ENCODE peak calls at places on chromosome 16, in six cellular contexts. One of them, this sample, is unnamed.

GRCh38 chr16:50093607-50094570 is 28.1 kb downstream of the HEATR3 start:
- DNase-seq in tibial nerve: peak; percentile 73
- DNase-seq in activated T-helper 1 cell treated with Interleukin-2 at 50 U/mL for 16 hours: no peak
- DNase-seq in A549: no peak
- DNase-seq in ecto neural progenitor cell: no peak
- DNase-seq in NCI-H1092 treated with DMSO at 0.1 percent for 48 hours: no peak
- DNase-seq in this sample: no peak

GRCh38 chr16:53043462-53043861 is 9.2 kb downstream of the CHD9NB start:
- DNase-seq in tibial nerve: peak; percentile 30
- DNase-seq in activated T-helper 1 cell treated with Interleukin-2 at 50 U/mL for 16 hours: no peak
- DNase-seq in A549: no peak
- DNase-seq in ecto neural progenitor cell: no peak
- DNase-seq in NCI-H1092 treated with DMSO at 0.1 percent for 48 hours: no peak
- DNase-seq in this sample: no peak

GRCh38 chr16:762595-763268 is 2.2 kb downstream of the MSLN start:
- DNase-seq in tibial nerve: no peak
- DNase-seq in activated T-helper 1 cell treated with Interleukin-2 at 50 U/mL for 16 hours: no peak
- DNase-seq in A549: no peak
- DNase-seq in ecto neural progenitor cell: no peak
- DNase-seq in NCI-H1092 treated with DMSO at 0.1 percent for 48 hours: no peak
- DNase-seq in this sample: no peak

GRCh38 chr16:57091200-57091989 is 988 bp upstream of the CPNE2 start:
- DNase-seq in tibial nerve: peak; percentile 48
- DNase-seq in activated T-helper 1 cell treated with Interleukin-2 at 50 U/mL for 16 hours: no peak
- DNase-seq in A549: peak; percentile 67
- DNase-seq in ecto neural progenitor cell: peak; percentile 58
- DNase-seq in NCI-H1092 treated with DMSO at 0.1 percent for 48 hours: no peak
- DNase-seq in this sample: peak; percentile 74

GRCh38 chr16:80107900-80108299 is 432.9 kb upstream of the DYNLRB2 start:
- DNase-seq in tibial nerve: no peak
- DNase-seq in activated T-helper 1 cell treated with Interleukin-2 at 50 U/mL for 16 hours: no peak
- DNase-seq in A549: no peak
- DNase-seq in ecto neural progenitor cell: no peak
- DNase-seq in NCI-H1092 treated with DMSO at 0.1 percent for 48 hours: no peak
- DNase-seq in this sample: no peak

GRCh38 chr16:80837421-80838263 is 33.2 kb upstream of the CDYL2 start:
- DNase-seq in tibial nerve: no peak
- DNase-seq in activated T-helper 1 cell treated with Interleukin-2 at 50 U/mL for 16 hours: no peak
- DNase-seq in A549: no peak
- DNase-seq in ecto neural progenitor cell: no peak
- DNase-seq in NCI-H1092 treated with DMSO at 0.1 percent for 48 hours: no peak
- DNase-seq in this sample: no peak

GRCh38 chr16:61179571-61179970 is 856.7 kb downstream of the CDH8 start:
- DNase-seq in tibial nerve: no peak
- DNase-seq in activated T-helper 1 cell treated with Interleukin-2 at 50 U/mL for 16 hours: no peak
- DNase-seq in A549: no peak
- DNase-seq in ecto neural progenitor cell: no peak
- DNase-seq in NCI-H1092 treated with DMSO at 0.1 percent for 48 hours: no peak
- DNase-seq in this sample: no peak

GRCh38 chr16:22318690-22319358 is 21.6 kb downstream of the POLR3E start:
- DNase-seq in tibial nerve: peak; percentile 21
- DNase-seq in activated T-helper 1 cell treated with Interleukin-2 at 50 U/mL for 16 hours: peak; percentile 38
- DNase-seq in A549: peak; percentile 62
- DNase-seq in ecto neural progenitor cell: no peak
- DNase-seq in NCI-H1092 treated with DMSO at 0.1 percent for 48 hours: no peak
- DNase-seq in this sample: no peak

GRCh38 chr16:70473446-70474319 is 19.3 kb downstream of the FCSK start:
- DNase-seq in tibial nerve: no peak
- DNase-seq in activated T-helper 1 cell treated with Interleukin-2 at 50 U/mL for 16 hours: no peak
- DNase-seq in A549: no peak
- DNase-seq in ecto neural progenitor cell: no peak
- DNase-seq in NCI-H1092 treated with DMSO at 0.1 percent for 48 hours: no peak
- DNase-seq in this sample: no peak

GRCh38 chr16:31356566-31357323 is 1.8 kb downstream of the ITGAX start:
- DNase-seq in tibial nerve: no peak
- DNase-seq in activated T-helper 1 cell treated with Interleukin-2 at 50 U/mL for 16 hours: no peak
- DNase-seq in A549: no peak
- DNase-seq in ecto neural progenitor cell: peak; percentile 58
- DNase-seq in NCI-H1092 treated with DMSO at 0.1 percent for 48 hours: no peak
- DNase-seq in this sample: no peak

GRCh38 chr16:2529061-2529931 is 1.9 kb downstream of the CEMP1 start:
- DNase-seq in tibial nerve: no peak
- DNase-seq in activated T-helper 1 cell treated with Interleukin-2 at 50 U/mL for 16 hours: no peak
- DNase-seq in A549: no peak
- DNase-seq in ecto neural progenitor cell: no peak
- DNase-seq in NCI-H1092 treated with DMSO at 0.1 percent for 48 hours: no peak
- DNase-seq in this sample: no peak

GRCh38 chr16:15993946-15994665 is 44.7 kb downstream of the ABCC1 start:
- DNase-seq in tibial nerve: no peak
- DNase-seq in activated T-helper 1 cell treated with Interleukin-2 at 50 U/mL for 16 hours: no peak
- DNase-seq in A549: no peak
- DNase-seq in ecto neural progenitor cell: no peak
- DNase-seq in NCI-H1092 treated with DMSO at 0.1 percent for 48 hours: no peak
- DNase-seq in this sample: no peak

GRCh38 chr16:68973611-68974120 is 130.3 kb downstream of the TANGO6 start:
- DNase-seq in tibial nerve: no peak
- DNase-seq in activated T-helper 1 cell treated with Interleukin-2 at 50 U/mL for 16 hours: no peak
- DNase-seq in A549: no peak
- DNase-seq in ecto neural progenitor cell: no peak
- DNase-seq in NCI-H1092 treated with DMSO at 0.1 percent for 48 hours: no peak
- DNase-seq in this sample: no peak

GRCh38 chr16:35734728-35735402 is 2275.5 kb downstream of the TP53TG3F start:
- DNase-seq in tibial nerve: no peak
- DNase-seq in activated T-helper 1 cell treated with Interleukin-2 at 50 U/mL for 16 hours: no peak
- DNase-seq in A549: no peak
- DNase-seq in ecto neural progenitor cell: no peak
- DNase-seq in NCI-H1092 treated with DMSO at 0.1 percent for 48 hours: no peak
- DNase-seq in this sample: no peak

GRCh38 chr16:86834451-86835035 is 256.2 kb downstream of the FOXL1 start:
- DNase-seq in tibial nerve: no peak
- DNase-seq in activated T-helper 1 cell treated with Interleukin-2 at 50 U/mL for 16 hours: no peak
- DNase-seq in A549: no peak
- DNase-seq in ecto neural progenitor cell: peak; percentile 69
- DNase-seq in NCI-H1092 treated with DMSO at 0.1 percent for 48 hours: no peak
- DNase-seq in this sample: peak; percentile 17

GRCh38 chr16:81823111-81823510 is 44.0 kb downstream of the PLCG2 start:
- DNase-seq in tibial nerve: no peak
- DNase-seq in activated T-helper 1 cell treated with Interleukin-2 at 50 U/mL for 16 hours: no peak
- DNase-seq in A549: no peak
- DNase-seq in ecto neural progenitor cell: no peak
- DNase-seq in NCI-H1092 treated with DMSO at 0.1 percent for 48 hours: no peak
- DNase-seq in this sample: no peak

GRCh38 chr16:80288616-80289015 is 252.2 kb upstream of the DYNLRB2 start:
- DNase-seq in tibial nerve: no peak
- DNase-seq in activated T-helper 1 cell treated with Interleukin-2 at 50 U/mL for 16 hours: no peak
- DNase-seq in A549: no peak
- DNase-seq in ecto neural progenitor cell: no peak
- DNase-seq in NCI-H1092 treated with DMSO at 0.1 percent for 48 hours: no peak
- DNase-seq in this sample: no peak

This sample was measured in Caco-2.